ENCODE peak calls at places on chromosomes 5 and 9, in nine cellular contexts. P is AG09309, O is hepatocyte, H is NCI-H1092, S is WTC11, Z is astrocyte of the spinal cord, A is T-helper 9 cell, C is ELF-1, U is ascending aorta. B is an unnamed sample.

GRCh38 chr5:132800545-132800944 is 12.6 kb upstream of the SOWAHA start:
- DNase-seq in S (no peak), O (no peak), Z (no peak), P (no peak), C (no peak), U (no peak), H (no peak), A (no peak), B (no peak)

GRCh38 chr5:55853271-55853670 is 2.1 kb downstream of the IL31RA start:
- DNase-seq in P (no peak), H (no peak), Z (peak; percentile 14), S (no peak), C (no peak), O (no peak), A (no peak), U (no peak), B (no peak)

GRCh38 chr9:104494808-104495207 is 9.3 kb upstream of the OR13F1 start:
- DNase-seq in O (no peak), C (no peak), S (no peak), P (no peak), Z (no peak), H (no peak), A (no peak), U (no peak), B (peak; percentile 24)

GRCh38 chr9:129575818-129576217 is 45.1 kb downstream of the C9orf50 start:
- DNase-seq in H (no peak), S (no peak), C (no peak), O (no peak), Z (peak; percentile 33), A (no peak), U (no peak), P (no peak), B (no peak)

GRCh38 chr9:96176901-96177718 is 124.9 kb downstream of the HSD17B3 start:
- DNase-seq in C (no peak), Z (no peak), P (no peak), O (peak; percentile 65), U (no peak), H (no peak), S (peak; percentile 33), A (no peak), B (no peak)

GRCh38 chr9:136855461-136856077 is 3.4 kb downstream of the MAMDC4 start:
- DNase-seq in H (no peak), A (no peak), Z (no peak), U (no peak), C (no peak), O (no peak), S (peak; percentile 15), P (no peak), B (no peak)

GRCh38 chr5:119318256-119318914 is 37.4 kb upstream of the TNFAIP8 start:
- DNase-seq in Z (no peak), U (no peak), O (no peak), C (no peak), P (no peak), A (no peak), H (no peak), S (no peak), B (no peak)

GRCh38 chr9:133604214-133604613 is 5.0 kb downstream of the FAM163B start:
- DNase-seq in A (no peak), U (no peak), H (no peak), C (no peak), Z (no peak), O (no peak), S (no peak), P (no peak), B (peak; percentile 25)

GRCh38 chr5:154773314-154773713 is 18.1 kb downstream of the LARP1 start:
- DNase-seq in U (no peak), O (no peak), H (no peak), A (no peak), S (no peak), Z (no peak), P (no peak), C (no peak), B (no peak)

GRCh38 chr5:160448886-160449285 is 27.2 kb downstream of the PTTG1 start:
- DNase-seq in O (no peak), P (no peak), A (no peak), H (no peak), S (no peak), C (no peak), U (no peak), Z (no peak), B (no peak)

GRCh38 chr9:132410642-132411041 is 631 bp downstream of the CFAP77 start:
- DNase-seq in C (no peak), H (no peak), Z (no peak), P (no peak), O (no peak), A (no peak), S (no peak), U (no peak), B (no peak)

GRCh38 chr9:110635589-110635988 is 33.0 kb upstream of the MUSK start:
- DNase-seq in O (no peak), C (no peak), Z (no peak), S (no peak), A (no peak), U (no peak), H (no peak), P (no peak), B (no peak)

GRCh38 chr9:134916161-134916665 is 1.5 kb downstream of the FCN1 start:
- DNase-seq in A (no peak), U (no peak), S (no peak), Z (no peak), O (no peak), P (no peak), C (no peak), H (no peak), B (no peak)

GRCh38 chr5:80124111-80124510 is 89.0 kb downstream of the THBS4 start:
- DNase-seq in U (no peak), C (no peak), Z (no peak), A (no peak), S (no peak), H (no peak), P (no peak), O (no peak), B (no peak)

GRCh38 chr5:108930107-108930506 is 182.4 kb downstream of the FER start:
- DNase-seq in A (no peak), P (no peak), Z (no peak), O (no peak), S (no peak), H (no peak), C (no peak), U (no peak), B (no peak)

GRCh38 chr5:117414926-117415325 is 840.3 kb upstream of the SEMA6A start:
- DNase-seq in A (no peak), P (no peak), S (no peak), O (no peak), C (no peak), H (no peak), U (no peak), Z (no peak), B (no peak)

GRCh38 chr5:90263102-90263501 is 146.5 kb downstream of the CETN3 start:
- DNase-seq in H (no peak), C (no peak), Z (no peak), U (no peak), S (no peak), P (no peak), A (no peak), O (no peak), B (no peak)

GRCh38 chr9:7094576-7094975 is 336.8 kb downstream of the KDM4C start:
- DNase-seq in C (no peak), H (no peak), U (no peak), P (no peak), A (no peak), Z (no peak), O (no peak), S (no peak), B (no peak)

GRCh38 chr5:56900858-56901578 is 8.4 kb upstream of the SETD9 start:
- DNase-seq in U (no peak), H (peak; percentile 3), A (no peak), S (peak; percentile 12), P (no peak), Z (peak; percentile 51), O (peak; percentile 44), C (peak; percentile 61), B (peak; percentile 42)

GRCh38 chr5:54520438-54520846 is 2.9 kb downstream of the SNX18 start:
- DNase-seq in A (no peak), C (peak; percentile 60), H (no peak), O (peak; percentile 46), Z (peak; percentile 50), U (no peak), S (no peak), P (no peak), B (no peak)

GRCh38 chr9:77495834-77496671 is 152.1 kb downstream of the GNA14 start:
- DNase-seq in C (no peak), Z (peak; percentile 77), P (peak; percentile 92), S (no peak), U (no peak), O (peak; percentile 43), A (no peak), H (no peak), B (peak; percentile 79)

GRCh38 chr9:107170801-107171200 is 112.3 kb upstream of the RAD23B start:
- DNase-seq in O (no peak), A (no peak), Z (no peak), U (no peak), C (no peak), S (no peak), P (no peak), H (no peak), B (no peak)

GRCh38 chr5:59607126-59607807 is 286.3 kb downstream of the PDE4D start:
- DNase-seq in O (no peak), C (no peak), P (no peak), Z (peak; percentile 34), S (no peak), H (no peak), A (no peak), U (no peak), B (no peak)

GRCh38 chr9:93043122-93043521 is 15.4 kb upstream of the SUSD3 start:
- DNase-seq in P (no peak), U (no peak), S (no peak), Z (no peak), O (no peak), A (no peak), C (no peak), H (no peak), B (no peak)

GRCh38 chr9:109132473-109133095 is 12.8 kb upstream of the TMEM245 start:
- DNase-seq in Z (no peak), C (no peak), S (no peak), H (no peak), A (no peak), O (no peak), P (no peak), U (no peak), B (no peak)

GRCh38 chr5:74595143-74595915 is 45.2 kb downstream of the ENC1 start:
- DNase-seq in C (peak; percentile 51), A (no peak), U (no peak), S (no peak), Z (peak; percentile 85), H (no peak), P (no peak), O (peak; percentile 59), B (no peak)

GRCh38 chr9:33164138-33164809 is 2.9 kb downstream of the B4GALT1 start:
- DNase-seq in P (no peak), O (no peak), U (no peak), A (no peak), H (no peak), S (no peak), C (no peak), Z (no peak), B (no peak)

GRCh38 chr9:120477534-120478001 is 102.4 kb downstream of the CDK5RAP2 start:
- DNase-seq in P (peak; percentile 78), Z (peak; percentile 90), C (peak; percentile 75), S (peak; percentile 75), H (peak; percentile 9), A (no peak), U (no peak), O (peak; percentile 76), B (peak; percentile 33)

GRCh38 chr5:39783756-39784421 is 359.1 kb upstream of the DAB2 start:
- DNase-seq in Z (peak; percentile 15), O (no peak), P (no peak), A (no peak), C (no peak), S (no peak), H (no peak), U (no peak), B (no peak)

GRCh38 chr5:134090482-134090881 is 24.0 kb upstream of the TCF7 start:
- DNase-seq in O (no peak), A (no peak), H (no peak), U (no peak), P (no peak), C (no peak), Z (no peak), S (no peak), B (no peak)

GRCh38 chr9:123002754-123003153 is 30.7 kb upstream of the GPR21 start:
- DNase-seq in C (no peak), Z (no peak), U (no peak), S (no peak), H (no peak), O (no peak), P (no peak), A (no peak), B (no peak)